ENCODE peak calls at places on chromosomes 1 and 21, in five cellular contexts. V is GM20000, X is nucleus accumbens, I is HEK293T, Q is anterior cingulate cortex. S is an unnamed sample.

GRCh38 chr1:152018537-152018936 is 18.3 kb downstream of the S100A11 start:
- DNase-seq in I (no peak), V (no peak), X (no peak), Q (no peak), S (no peak)

GRCh38 chr21:14084068-14084501 is 126.7 kb downstream of the LIPI start:
- DNase-seq in I (no peak), Q (no peak), X (no peak), V (no peak), S (no peak)

GRCh38 chr1:234699795-234700665 is 90.1 kb upstream of the IRF2BP2 start:
- DNase-seq in V (peak), I (peak), X (no peak), Q (no peak), S (no peak)

GRCh38 chr1:77832889-77833288 is 53.4 kb downstream of the MIGA1 start:
- DNase-seq in I (no peak), Q (no peak), V (no peak), X (no peak), S (no peak)

GRCh38 chr21:34022557-34023335 is 50.6 kb upstream of the MRPS6 start:
- DNase-seq in V (no peak), Q (no peak), I (no peak), X (no peak), S (no peak)

GRCh38 chr1:205536759-205537361 is 32.4 kb downstream of the CDK18 start:
- DNase-seq in Q (peak), I (no peak), V (no peak), X (peak), S (no peak)

GRCh38 chr1:90761156-90761555 is 44.1 kb upstream of the BARHL2 start:
- DNase-seq in X (no peak), I (no peak), V (no peak), Q (no peak), S (no peak)

GRCh38 chr1:94481473-94481933 is 60.1 kb downstream of the F3 start:
- DNase-seq in V (peak), X (peak), Q (peak), I (peak), S (peak)

GRCh38 chr1:61952675-61953074 is 210.4 kb downstream of the PATJ start:
- DNase-seq in I (no peak), V (no peak), Q (no peak), X (no peak), S (no peak)

GRCh38 chr21:36825683-36826082 is 126.8 kb downstream of the SIM2 start:
- DNase-seq in V (no peak), Q (no peak), X (no peak), I (no peak), S (no peak)

GRCh38 chr21:17460094-17460493 is 52.7 kb upstream of the CXADR start:
- DNase-seq in V (no peak), Q (no peak), I (no peak), X (no peak), S (no peak)

GRCh38 chr1:18646091-18646775 is 15.6 kb downstream of the PAX7 start:
- DNase-seq in V (peak), X (no peak), I (no peak), Q (no peak), S (no peak)

GRCh38 chr1:177571485-177572076 is 398.3 kb downstream of the SEC16B start:
- DNase-seq in I (no peak), V (no peak), Q (no peak), X (no peak), S (no peak)

GRCh38 chr1:97008226-97008625 is 286.6 kb downstream of the PTBP2 start:
- DNase-seq in V (no peak), Q (no peak), I (no peak), X (no peak), S (no peak)

GRCh38 chr1:203746281-203746680 is 18.7 kb upstream of the LAX1 start:
- DNase-seq in V (no peak), X (no peak), I (no peak), Q (no peak), S (no peak)

GRCh38 chr1:116820362-116820761 is 66.1 kb downstream of the CD2 start:
- DNase-seq in X (no peak), V (no peak), Q (peak), I (no peak), S (no peak)

GRCh38 chr1:1098656-1099425 is 17.0 kb downstream of the C1orf159 start:
- DNase-seq in V (no peak), I (no peak), Q (no peak), X (no peak), S (no peak)

GRCh38 chr1:109927908-109928307 is 17.3 kb downstream of the CSF1 start:
- DNase-seq in Q (peak), V (no peak), I (no peak), X (no peak), S (no peak)

GRCh38 chr1:109281680-109282496 is 1.1 kb downstream of the PSRC1 start:
- DNase-seq in V (no peak), I (no peak), Q (no peak), X (no peak), S (no peak)

GRCh38 chr1:179612361-179612760 is 20.7 kb downstream of the TDRD5 start:
- DNase-seq in X (no peak), V (no peak), I (no peak), Q (no peak), S (no peak)

GRCh38 chr1:31453384-31454079 is 40.5 kb downstream of the SERINC2 start:
- DNase-seq in V (no peak), X (no peak), Q (no peak), I (no peak), S (no peak)

GRCh38 chr21:38805282-38806152 is at the start of gene ETS2:
- DNase-seq in V (peak), Q (peak), X (peak), I (peak), S (peak)

GRCh38 chr1:40837601-40838000 is 24.6 kb downstream of the CITED4 start:
- DNase-seq in X (no peak), Q (no peak), V (no peak), I (no peak), S (no peak)

GRCh38 chr21:42959754-42960153 is 14.6 kb upstream of the PKNOX1 start:
- DNase-seq in Q (no peak), I (no peak), V (no peak), X (no peak), S (no peak)

GRCh38 chr1:230077436-230078221 is 10.6 kb downstream of the GALNT2 start:
- DNase-seq in V (no peak), X (no peak), Q (no peak), I (no peak), S (no peak)

GRCh38 chr1:14835725-14836124 is 237.2 kb downstream of the KAZN start:
- DNase-seq in I (no peak), X (no peak), Q (no peak), V (no peak), S (no peak)

GRCh38 chr1:40825430-40825778 is 36.8 kb downstream of the CITED4 start:
- DNase-seq in V (peak), I (no peak), Q (no peak), X (no peak), S (no peak)

GRCh38 chr1:53485478-53486394 is 26.5 kb downstream of the DMRTB1 start:
- DNase-seq in I (peak), X (peak), Q (peak), V (peak), S (peak)

GRCh38 chr1:54105736-54106269 is 47.0 kb downstream of the CDCP2 start:
- DNase-seq in V (no peak), Q (no peak), I (no peak), X (no peak), S (no peak)

GRCh38 chr1:169949139-169949538 is 55.4 kb upstream of the SCYL3 start:
- DNase-seq in V (peak), X (no peak), I (no peak), Q (no peak), S (no peak)

GRCh38 chr1:160400284-160400645 is at the start of gene VANGL2:
- DNase-seq in I (peak), X (peak), V (peak), Q (peak), S (peak)

GRCh38 chr1:234774971-234775370 is 165.0 kb upstream of the IRF2BP2 start:
- DNase-seq in Q (no peak), V (no peak), I (no peak), X (no peak), S (no peak)

GRCh38 chr1:109350182-109350581 is 43.4 kb upstream of the MYBPHL start:
- DNase-seq in V (no peak), Q (no peak), X (no peak), I (no peak), S (no peak)

GRCh38 chr1:202618387-202619022 is 91.7 kb downstream of the SYT2 start:
- DNase-seq in Q (no peak), I (no peak), X (no peak), V (peak), S (no peak)

GRCh38 chr1:222043444-222044292 is 301.8 kb upstream of the DUSP10 start:
- DNase-seq in Q (no peak), I (no peak), X (no peak), V (no peak), S (no peak)